ENCODE peak calls at places on chromosomes 11 and 22, in six cellular contexts. R, B, F, G, I and N are unnamed samples.

GRCh38 chr22:25139062-25139461 is 60.6 kb upstream of the CRYBB3 start:
- DNase-seq in G (no peak), B (no peak), F (no peak), R (no peak), I (no peak), N (no peak)

GRCh38 chr11:112785717-112786116 is 175.5 kb upstream of the NCAM1 start:
- DNase-seq in B (no peak), G (no peak), F (no peak), I (no peak), R (no peak), N (no peak)

GRCh38 chr11:972812-973211 is 47.1 kb downstream of the AP2A2 start:
- DNase-seq in G (no peak), I (no peak), R (no peak), F (no peak), B (no peak), N (no peak)

GRCh38 chr11:104075716-104076115 is 39.3 kb downstream of the DDI1 start:
- DNase-seq in G (no peak), F (no peak), R (no peak), I (no peak), B (no peak), N (no peak)

GRCh38 chr11:119368121-119369034 is 13.1 kb downstream of the USP2 start:
- DNase-seq in I (no peak), G (peak; percentile 94), F (no peak), R (no peak), B (no peak), N (no peak)

GRCh38 chr11:124896071-124896750 is 1.5 kb downstream of the ROBO4 start:
- DNase-seq in I (no peak), R (no peak), B (no peak), G (no peak), F (no peak), N (peak; percentile 3)

GRCh38 chr11:122440783-122441701 is 214.5 kb upstream of the UBASH3B start:
- DNase-seq in R (peak; percentile 56), B (no peak), G (no peak), I (no peak), F (peak; percentile 58), N (no peak)

GRCh38 chr11:3153291-3153861 is 11.7 kb downstream of the OSBPL5 start:
- DNase-seq in R (no peak), F (no peak), G (no peak), B (no peak), I (no peak), N (no peak)

GRCh38 chr11:95788921-95789505 is 569 bp downstream of the FAM76B start:
- DNase-seq in F (peak; percentile 44), I (no peak), G (peak; percentile 66), B (no peak), R (peak; percentile 19), N (no peak)

GRCh38 chr22:17436981-17437410 is 67.7 kb downstream of the CECR2 start:
- DNase-seq in F (no peak), B (no peak), R (no peak), I (no peak), G (no peak), N (no peak)

GRCh38 chr11:6618117-6619020 is 853 bp downstream of the TPP1 start:
- DNase-seq in R (no peak), I (peak; percentile 51), F (no peak), B (peak; percentile 52), G (peak; percentile 33), N (no peak)

GRCh38 chr11:66625041-66625751 is 8.8 kb downstream of the RBM14 start:
- DNase-seq in G (no peak), B (no peak), R (no peak), I (no peak), F (no peak), N (no peak)

GRCh38 chr11:117823294-117823940 is 1.1 kb downstream of the FXYD2 start:
- DNase-seq in B (no peak), I (no peak), G (peak; percentile 43), R (no peak), F (peak; percentile 15), N (no peak)

GRCh38 chr11:77475206-77475605 is 1.3 kb upstream of the PAK1 start:
- DNase-seq in I (no peak), F (no peak), B (no peak), G (peak; percentile 53), R (no peak), N (no peak)

GRCh38 chr22:35587447-35587870 is 29.7 kb downstream of the MB start:
- DNase-seq in F (no peak), B (no peak), G (peak; percentile 38), R (no peak), I (no peak), N (no peak)

GRCh38 chr22:45903355-45904149 is 73.4 kb downstream of the WNT7B start:
- DNase-seq in B (no peak), R (no peak), I (no peak), G (no peak), F (no peak), N (no peak)

GRCh38 chr11:123434262-123434661 is 4.2 kb downstream of the GRAMD1B start:
- DNase-seq in G (no peak), B (no peak), F (peak; percentile 48), R (no peak), I (no peak), N (no peak)

GRCh38 chr22:37739000-37739399 is 42.2 kb downstream of the TRIOBP start:
- DNase-seq in R (no peak), G (no peak), I (no peak), F (no peak), B (no peak), N (no peak)

GRCh38 chr11:727859-728748 is 19.2 kb upstream of the TALDO1 start:
- DNase-seq in G (peak; percentile 98), B (peak; percentile 69), R (peak; percentile 76), I (peak; percentile 79), F (peak; percentile 92), N (peak; percentile 67)

GRCh38 chr22:28955817-28956216 is 72.4 kb downstream of the ZNRF3 start:
- DNase-seq in G (no peak), B (peak; percentile 65), R (no peak), I (peak; percentile 45), F (no peak), N (peak; percentile 40)

GRCh38 chr11:16382177-16382576 is 25.8 kb upstream of the SOX6 start:
- DNase-seq in R (no peak), G (no peak), F (no peak), I (no peak), B (no peak), N (no peak)

GRCh38 chr11:69409812-69410645 is 71.4 kb upstream of the LINC01488 start:
- DNase-seq in R (no peak), I (no peak), F (no peak), B (no peak), G (no peak), N (no peak)

GRCh38 chr11:123302751-123303195 is 107.7 kb upstream of the CLMP start:
- DNase-seq in G (no peak), B (peak; percentile 6), F (no peak), I (peak; percentile 18), R (no peak), N (no peak)

GRCh38 chr11:2699185-2699530 is 636 bp downstream of the KCNQ1OT1 start:
- DNase-seq in R (no peak), F (peak; percentile 20), B (no peak), I (peak; percentile 6), G (peak; percentile 41), N (no peak)

GRCh38 chr11:44982496-44983062 is 31.9 kb upstream of the TP53I11 start:
- DNase-seq in B (no peak), G (no peak), R (no peak), I (no peak), F (peak; percentile 5), N (no peak)

GRCh38 chr11:114304065-114304464 is 7.9 kb downstream of the NNMT start:
- DNase-seq in R (no peak), G (no peak), B (no peak), I (no peak), F (no peak), N (no peak)

GRCh38 chr11:74696932-74697687 is 34.1 kb downstream of the CHRDL2 start:
- DNase-seq in B (no peak), G (no peak), I (no peak), F (peak; percentile 45), R (no peak), N (no peak)

GRCh38 chr22:39593061-39593930 is 22.7 kb downstream of the CACNA1I start:
- DNase-seq in B (no peak), G (no peak), F (no peak), R (no peak), I (no peak), N (no peak)

GRCh38 chr11:85590848-85591483 is 36.2 kb downstream of the DLG2 start:
- DNase-seq in G (peak; percentile 78), B (no peak), I (no peak), R (peak; percentile 37), F (no peak), N (no peak)

GRCh38 chr22:44098966-44099530 is 74.9 kb downstream of the PARVB start:
- DNase-seq in I (no peak), F (no peak), R (no peak), B (no peak), G (no peak), N (no peak)